ENCODE peak calls at places on chromosomes 6 and 20, in six cellular contexts. F is right cardiac atrium, M is GM23248, Q is OCI-LY7, E is hepatocyte, B is aorta. U is an unnamed sample.

GRCh38 chr6:151721141-151721540 is 86.3 kb upstream of the ESR1 start:
- DNase-seq in F (no peak), M (peak; percentile 58), Q (no peak), E (no peak), B (no peak), U (no peak)

GRCh38 chr6:80789912-80790635 is 683.6 kb downstream of the BCKDHB start:
- DNase-seq in F (no peak), M (peak; percentile 54), Q (no peak), E (no peak), B (no peak), U (no peak)

GRCh38 chr6:35596448-35597442 is 84.0 kb upstream of the TULP1 start:
- DNase-seq in F (no peak), M (peak; percentile 84), Q (no peak), E (peak; percentile 50), B (no peak), U (no peak)

GRCh38 chr20:58078741-58079522 is 149.5 kb downstream of the ANKRD60 start:
- DNase-seq in F (no peak), M (peak; percentile 80), Q (no peak), E (no peak), B (no peak), U (peak; percentile 34)

GRCh38 chr6:41641352-41641925 is 3.2 kb downstream of the MDFI start:
- DNase-seq in F (no peak), M (no peak), Q (no peak), E (no peak), B (peak; percentile 40), U (no peak)

GRCh38 chr6:7172605-7173185 is 64.9 kb downstream of the RREB1 start:
- DNase-seq in F (peak; percentile 60), M (peak; percentile 71), Q (no peak), E (no peak), B (peak; percentile 85), U (no peak)

GRCh38 chr20:32577657-32578056 is 7.5 kb downstream of the NOL4L start:
- DNase-seq in F (no peak), M (peak; percentile 53), Q (no peak), E (no peak), B (no peak), U (no peak)

GRCh38 chr6:74115674-74116073 is 419.7 kb downstream of the CD109 start:
- DNase-seq in F (no peak), M (peak; percentile 53), Q (no peak), E (no peak), B (no peak), U (no peak)

GRCh38 chr6:157284738-157285421 is 38.4 kb downstream of the TMEM242 start:
- DNase-seq in F (no peak), M (no peak), Q (no peak), E (no peak), B (no peak), U (no peak)

GRCh38 chr6:79672631-79673065 is 41.5 kb downstream of the SH3BGRL2 start:
- DNase-seq in F (no peak), M (peak; percentile 33), Q (no peak), E (peak; percentile 51), B (no peak), U (no peak)

GRCh38 chr20:50274570-50275430 is 84.2 kb downstream of the CEBPB start:
- DNase-seq in F (peak; percentile 76), M (no peak), Q (no peak), E (no peak), B (peak; percentile 89), U (peak; percentile 64)

GRCh38 chr6:140264451-140264850 is 890.0 kb upstream of the CITED2 start:
- DNase-seq in F (no peak), M (peak; percentile 28), Q (no peak), E (no peak), B (no peak), U (no peak)

GRCh38 chr6:45681860-45682488 is 304.2 kb upstream of the SUPT3H start:
- DNase-seq in F (no peak), M (peak; percentile 48), Q (peak; percentile 94), E (no peak), B (no peak), U (no peak)

GRCh38 chr6:13331516-13332348 is 3.4 kb upstream of the TBC1D7 start:
- DNase-seq in F (no peak), M (peak; percentile 49), Q (peak; percentile 73), E (peak; percentile 47), B (no peak), U (no peak)

GRCh38 chr6:105499928-105500327 is 97.0 kb upstream of the PREP start:
- DNase-seq in F (no peak), M (peak; percentile 45), Q (no peak), E (no peak), B (no peak), U (no peak)

GRCh38 chr6:73180076-73180717 is 45.1 kb downstream of the KHDC1L start:
- DNase-seq in F (no peak), M (peak; percentile 78), Q (no peak), E (no peak), B (no peak), U (no peak)

GRCh38 chr6:21067521-21067920 is 526.0 kb upstream of the SOX4 start:
- DNase-seq in F (no peak), M (no peak), Q (no peak), E (no peak), B (no peak), U (no peak)

GRCh38 chr6:5665173-5665572 is 341.6 kb downstream of the NRN1 start:
- DNase-seq in F (no peak), M (no peak), Q (peak; percentile 81), E (no peak), B (no peak), U (no peak)

GRCh38 chr20:37567671-37568588 is 40.3 kb upstream of the BLCAP start:
- DNase-seq in F (no peak), M (peak; percentile 12), Q (no peak), E (no peak), B (no peak), U (no peak)

GRCh38 chr6:148502773-148503135 is 160.1 kb downstream of the SASH1 start:
- DNase-seq in F (no peak), M (no peak), Q (no peak), E (no peak), B (no peak), U (no peak)
- H3K4me1 ChIP-seq in F (peaks cover 8% of the 10 kb centered on the region), M (peaks cover 54% of the 10 kb centered on the region), Q (no peaks in the 10 kb centered on the region), E (no peaks in the 10 kb centered on the region), B (peaks cover 3% of the 10 kb centered on the region), U (peaks cover 23% of the 10 kb centered on the region)

GRCh38 chr6:136526196-136526930 is 23.9 kb downstream of the MAP7 start:
- DNase-seq in F (peak; percentile 51), M (peak; percentile 83), Q (no peak), E (peak; percentile 63), B (no peak), U (peak; percentile 43)

GRCh38 chr6:136526937-136527336 is 23.3 kb downstream of the MAP7 start:
- DNase-seq in F (no peak), M (no peak), Q (no peak), E (no peak), B (no peak), U (no peak)

GRCh38 chr6:136529655-136530054 is 20.6 kb downstream of the MAP7 start:
- DNase-seq in F (no peak), M (no peak), Q (no peak), E (no peak), B (no peak), U (no peak)

GRCh38 chr6:136528477-136528876 is 21.7 kb downstream of the MAP7 start:
- DNase-seq in F (no peak), M (peak; percentile 26), Q (no peak), E (no peak), B (no peak), U (no peak)

GRCh38 chr6:136527831-136528230 is 22.4 kb downstream of the MAP7 start:
- DNase-seq in F (no peak), M (peak; percentile 58), Q (no peak), E (no peak), B (no peak), U (no peak)
- H3K4me1 ChIP-seq in F (no peaks in the 10 kb centered on the region), M (peaks cover 14% of the 10 kb centered on the region), Q (no peaks in the 10 kb centered on the region), E (peaks cover 6% of the 10 kb centered on the region), B (no peaks in the 10 kb centered on the region), U (no peaks in the 10 kb centered on the region)

DNA sequence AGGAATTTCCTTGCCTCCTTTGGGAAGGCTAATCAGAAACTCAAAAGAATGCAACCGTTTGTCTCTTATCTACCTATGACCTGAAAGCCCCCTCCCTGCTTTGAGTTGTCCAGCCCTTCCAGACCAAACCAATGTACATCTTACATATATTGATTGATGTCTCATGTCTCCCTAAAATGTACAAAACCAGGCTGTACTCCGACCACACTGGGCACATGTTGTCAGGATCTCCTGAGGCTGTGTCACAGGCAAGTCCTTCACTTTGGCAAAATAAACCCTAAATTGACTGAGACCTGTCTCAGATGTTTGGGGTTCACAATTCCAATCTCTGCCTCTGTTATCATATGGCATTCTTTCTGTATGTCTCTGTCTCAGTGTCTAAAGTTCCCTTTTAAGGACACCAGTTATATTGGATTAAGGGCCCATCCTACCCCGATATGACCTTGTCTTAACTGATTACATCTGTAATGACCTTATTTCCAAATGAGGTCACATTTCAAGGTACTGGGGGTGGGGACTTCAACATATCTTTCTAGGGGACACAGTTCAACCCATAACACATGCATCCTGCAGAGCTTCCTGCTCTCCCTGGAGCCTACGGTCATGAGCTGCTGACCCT is 513.5 kb upstream of the JARID2 start:
- DNase-seq in F (no peak), M (no peak), Q (no peak), E (no peak), B (no peak), U (no peak)
- H3K4me1 ChIP-seq in F (no peaks in the 10 kb centered on the region), M (peaks cover 39% of the 10 kb centered on the region), Q (peaks cover 63% of the 10 kb centered on the region), E (no peaks in the 10 kb centered on the region), B (no peaks in the 10 kb centered on the region), U (no peaks in the 10 kb centered on the region)

GRCh38 chr6:10417681-10418104 is 2.8 kb upstream of the TFAP2A start:
- DNase-seq in F (no peak), M (no peak), Q (no peak), E (no peak), B (no peak), U (no peak)

GRCh38 chr6:10418361-10418861 is 3.5 kb upstream of the TFAP2A start:
- DNase-seq in F (no peak), M (no peak), Q (no peak), E (no peak), B (no peak), U (no peak)

GRCh38 chr6:10415593-10416480 is 963 bp upstream of the TFAP2A start:
- DNase-seq in F (no peak), M (no peak), Q (no peak), E (no peak), B (no peak), U (no peak)

GRCh38 chr6:10416516-10416862 is 1.6 kb upstream of the TFAP2A start:
- DNase-seq in F (no peak), M (no peak), Q (no peak), E (no peak), B (no peak), U (no peak)

DNA sequence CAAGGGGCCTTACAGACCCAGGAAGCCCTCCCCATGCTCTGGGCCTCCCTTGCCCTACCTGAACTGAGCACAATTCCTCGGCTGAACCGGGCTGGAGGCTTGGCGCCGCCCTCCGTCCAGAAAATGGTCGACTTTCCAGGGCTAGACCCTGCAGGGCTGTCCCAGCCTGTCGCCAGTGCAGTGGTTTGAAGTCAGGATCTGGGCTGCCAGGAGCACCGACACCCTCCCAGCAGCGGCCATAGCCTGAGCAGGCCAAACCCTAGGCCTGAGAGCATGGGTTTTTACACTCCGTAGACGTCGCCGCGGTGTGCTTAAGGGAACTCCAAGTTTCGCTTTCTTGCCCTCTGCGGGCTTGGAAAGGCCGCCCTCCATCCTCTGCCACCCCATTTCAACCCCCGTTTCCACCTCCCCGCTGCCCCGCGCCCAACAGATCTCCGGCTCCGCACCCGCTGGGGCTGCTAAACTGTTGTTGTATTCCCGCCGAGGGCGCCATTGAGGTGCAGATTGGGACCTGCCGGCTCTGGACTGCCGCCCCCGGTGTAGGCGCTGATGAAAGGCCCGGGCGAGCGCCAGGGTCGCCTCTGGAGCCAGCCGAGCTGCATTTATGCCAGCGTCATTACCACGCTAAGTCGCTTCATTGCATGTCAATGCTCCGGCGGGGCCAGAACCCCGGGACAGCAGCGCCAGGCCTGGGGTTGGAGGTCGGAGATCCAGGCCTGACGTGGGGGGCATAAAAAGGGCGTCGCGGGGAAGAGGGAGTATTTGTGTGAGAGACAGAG is 2.2 kb upstream of the TFAP2A start:
- DNase-seq in F (no peak), M (no peak), Q (no peak), E (no peak), B (no peak), U (no peak)
- H3K4me1 ChIP-seq in F (peaks cover 5% of the 10 kb centered on the region), M (no peaks in the 10 kb centered on the region), Q (peaks cover 9% of the 10 kb centered on the region), E (peaks cover 15% of the 10 kb centered on the region), B (no peaks in the 10 kb centered on the region), U (peaks cover 47% of the 10 kb centered on the region)